ENCODE peak calls at places on chromosomes 2 and 18, in eight cellular contexts. F is kidney, Q is cardiac fibroblast, W is tibial artery, A is body of pancreas, P is endodermal cell, D is dorsolateral prefrontal cortex, I is AG04450. L is an unnamed sample.

GRCh38 chr2:320561-320960 is 32.7 kb upstream of the ALKAL2 start:
- DNase-seq in F (no peak), Q (no peak), W (no peak), A (no peak), P (no peak), D (no peak), I (no peak), L (no peak)

GRCh38 chr18:35610089-35610488 is 28.5 kb downstream of the GALNT1 start:
- DNase-seq in F (no peak), Q (no peak), W (no peak), A (no peak), P (peak), D (no peak), I (no peak), L (peak)

GRCh38 chr2:217816396-217816869 is 186.4 kb downstream of the TNS1 start:
- DNase-seq in F (peak), Q (peak), W (no peak), A (peak), P (no peak), D (no peak), I (no peak), L (no peak)

GRCh38 chr2:137449454-137449853 is 514.8 kb upstream of the HNMT start:
- DNase-seq in F (no peak), Q (no peak), W (no peak), A (no peak), P (no peak), D (no peak), I (no peak), L (no peak)

GRCh38 chr2:136527560-136527959 is 237.8 kb upstream of the THSD7B start:
- DNase-seq in F (no peak), Q (peak), W (no peak), A (no peak), P (peak), D (no peak), I (no peak), L (no peak)

GRCh38 chr2:188046437-188046836 is 245.2 kb upstream of the GULP1 start:
- DNase-seq in F (no peak), Q (peak), W (no peak), A (no peak), P (no peak), D (no peak), I (no peak), L (no peak)

GRCh38 chr2:230225486-230225885 is at the start of gene SP140:
- DNase-seq in F (peak), Q (no peak), W (peak), A (peak), P (no peak), D (no peak), I (no peak), L (peak)

GRCh38 chr18:27728659-27729058 is 448.3 kb downstream of the CDH2 start:
- DNase-seq in F (no peak), Q (peak), W (no peak), A (no peak), P (no peak), D (no peak), I (no peak), L (no peak)

DNA sequence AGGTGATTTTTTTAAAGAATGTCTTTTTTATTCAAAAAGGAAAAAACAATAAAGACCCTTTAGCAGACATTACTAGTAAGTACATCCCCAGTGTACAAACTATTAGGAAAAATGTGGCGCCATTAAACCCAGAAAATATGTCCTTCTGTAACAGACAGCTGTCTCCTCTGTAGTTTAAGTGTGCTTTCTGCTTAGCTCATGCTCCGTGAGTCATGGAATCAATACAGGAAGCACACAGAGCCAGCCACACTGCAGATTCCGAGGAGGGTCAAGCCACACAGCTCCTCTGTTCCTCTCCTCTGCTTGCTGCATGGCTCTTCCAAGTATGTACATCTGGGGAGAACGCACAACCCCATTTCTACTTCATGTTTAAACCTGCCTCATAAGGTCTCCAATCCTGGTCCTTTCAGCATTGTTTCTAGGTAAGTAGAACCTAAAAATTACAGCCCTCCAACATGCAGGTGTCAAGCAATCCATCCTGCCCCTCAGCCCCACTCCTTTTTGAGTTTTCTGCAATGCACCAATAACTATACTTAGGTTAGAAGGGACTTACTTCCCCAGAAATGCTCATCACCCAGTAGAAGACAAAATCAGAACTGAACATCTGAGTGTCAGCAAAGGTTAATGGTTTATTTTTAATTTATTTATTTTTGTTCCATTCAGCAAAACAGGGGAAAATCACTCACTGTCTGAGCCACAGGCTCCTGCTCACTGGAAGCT is 37.5 kb downstream of the ACVR1 start:
- DNase-seq in F (no peak), Q (peak), W (peak), A (peak), P (peak), D (no peak), I (peak), L (peak)
- H3K4me3 ChIP-seq in F (no peak), Q (peak), W (peak), A (no peak), P (no peak), D (peak), I (peak), L (no peak)

GRCh38 chr18:39839782-39840181 is 2115.3 kb upstream of the PIK3C3 start:
- DNase-seq in F (no peak), Q (peak), W (no peak), A (no peak), P (no peak), D (no peak), I (no peak), L (no peak)

GRCh38 chr18:39840406-39840805 is 2114.6 kb upstream of the PIK3C3 start:
- DNase-seq in F (no peak), Q (peak), W (no peak), A (no peak), P (no peak), D (no peak), I (no peak), L (no peak)

GRCh38 chr18:39834636-39835035 is 2120.4 kb upstream of the PIK3C3 start:
- DNase-seq in F (no peak), Q (no peak), W (no peak), A (no peak), P (no peak), D (no peak), I (no peak), L (no peak)

GRCh38 chr18:39838831-39839230 is 2116.2 kb upstream of the PIK3C3 start:
- DNase-seq in F (no peak), Q (no peak), W (no peak), A (no peak), P (no peak), D (no peak), I (no peak), L (no peak)

GRCh38 chr18:39835303-39836030 is 2119.6 kb upstream of the PIK3C3 start:
- DNase-seq in F (no peak), Q (peak), W (no peak), A (no peak), P (no peak), D (no peak), I (no peak), L (no peak)
- TF ChIP-seq CTCF in F (no peak), Q (no peak), W (no peak), A (no peak), P (peak), D (no peak), I (no peak), L (no peak)

DNA sequence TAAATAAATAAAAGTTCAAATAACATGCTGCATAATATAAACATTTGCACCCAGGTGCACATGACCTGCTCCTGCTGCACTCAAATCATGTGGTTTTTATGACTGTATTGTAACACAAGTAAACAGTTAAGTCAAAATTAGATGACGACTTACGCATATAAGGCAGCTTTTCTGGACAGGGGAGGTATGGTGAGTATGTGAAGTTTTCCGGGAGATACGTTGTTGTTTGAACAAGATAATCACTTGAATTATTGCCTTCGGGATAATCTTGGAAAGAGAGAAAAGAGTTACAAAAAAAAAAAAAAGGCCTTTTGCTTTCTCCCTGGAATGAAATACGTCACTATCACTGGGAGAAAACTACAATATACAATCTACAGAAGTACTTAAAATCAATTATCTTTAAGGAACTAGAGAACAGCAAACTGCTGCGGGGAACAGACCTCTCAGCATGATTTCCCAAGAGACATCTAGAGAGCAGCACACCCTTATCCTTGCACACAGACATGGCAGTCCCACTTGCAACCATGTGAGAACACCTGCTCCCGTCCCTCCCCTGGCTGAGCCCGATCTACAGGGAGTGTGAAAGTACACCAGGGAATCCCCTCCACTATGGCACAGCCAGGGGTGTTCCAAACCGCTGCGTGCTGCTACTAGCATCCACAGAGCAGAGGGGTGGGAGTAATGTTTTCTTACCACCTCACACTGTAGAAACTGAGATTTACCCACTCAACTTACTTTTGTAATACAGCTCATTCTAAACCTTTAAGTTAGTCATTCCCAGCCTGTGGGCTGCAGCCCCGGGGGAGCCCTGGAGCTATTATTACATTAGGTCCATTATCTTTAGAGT is 26.3 kb downstream of the B4GALT6 start:
- DNase-seq in F (no peak), Q (no peak), W (no peak), A (no peak), P (no peak), D (no peak), I (no peak), L (no peak)
- H3K4me3 ChIP-seq in F (no peak), Q (no peak), W (no peak), A (no peak), P (no peak), D (no peak), I (no peak), L (no peak)

DNA sequence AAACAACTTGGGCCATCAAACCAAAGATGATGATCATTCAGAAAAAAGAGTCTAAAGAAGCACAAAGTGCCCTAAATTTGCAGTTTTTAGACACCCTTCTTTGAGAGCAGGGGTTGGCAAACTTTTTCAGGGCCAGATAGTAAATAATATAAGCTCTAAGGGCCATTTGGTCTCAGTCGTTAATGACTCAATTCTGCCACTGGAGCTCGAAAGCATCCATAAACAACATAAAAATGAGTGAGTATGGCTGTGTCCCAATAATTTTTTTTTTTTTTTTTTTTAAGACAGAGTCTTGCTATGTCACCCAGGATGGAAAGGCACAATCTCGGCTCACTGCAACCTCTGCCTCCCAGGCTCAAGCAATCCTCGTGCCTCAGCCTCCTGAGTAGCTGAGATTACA is 152.3 kb downstream of the DTNB start:
- DNase-seq in F (no peak), Q (peak), W (no peak), A (no peak), P (no peak), D (no peak), I (no peak), L (no peak)
- TF ChIP-seq CTCF in F (no peak), Q (no peak), W (no peak), A (no peak), P (no peak), D (no peak), I (no peak), L (no peak)